ENCODE peak calls at places on chromosomes 5 and 9, in four cellular contexts. K is stomach, N is tibial nerve, B is PC-9. M is an unnamed sample.

GRCh38 chr5:76401801-76402250 is 1.3 kb upstream of the IQGAP2 start:
- DNase-seq in N (no peak), B (no peak), K (no peak), M (no peak)

GRCh38 chr5:164335837-164336236 is 830.4 kb downstream of the MAT2B start:
- DNase-seq in N (no peak), K (no peak), B (no peak), M (peak; percentile 77)

GRCh38 chr5:172541764-172542120 is 87.4 kb upstream of the SH3PXD2B start:
- DNase-seq in B (no peak), K (no peak), N (no peak), M (no peak)

GRCh38 chr5:172806897-172807672 is 27.0 kb upstream of the ERGIC1 start:
- DNase-seq in N (peak; percentile 86), B (peak; percentile 86), K (peak; percentile 93), M (peak; percentile 40)

GRCh38 chr9:81585191-81585763 is 104.1 kb downstream of the TLE1 start:
- DNase-seq in B (no peak), K (no peak), N (no peak), M (no peak)

GRCh38 chr9:91255327-91255726 is 106.4 kb downstream of the AUH start:
- DNase-seq in B (no peak), K (no peak), N (no peak), M (no peak)

GRCh38 chr9:33942471-33943083 is 106.1 kb downstream of the UBAP2 start:
- DNase-seq in K (no peak), N (no peak), B (no peak), M (peak; percentile 63)

GRCh38 chr5:93870649-93871048 is 129.2 kb upstream of the POU5F2 start:
- DNase-seq in K (no peak), B (no peak), N (no peak), M (no peak)

GRCh38 chr5:157538311-157538710 is 37.3 kb downstream of the ADAM19 start:
- DNase-seq in K (no peak), N (no peak), B (no peak), M (no peak)

GRCh38 chr9:101229606-101230005 is 155.2 kb downstream of the BAAT start:
- DNase-seq in N (no peak), K (no peak), B (no peak), M (no peak)

GRCh38 chr9:89410709-89411111 is 87.2 kb downstream of the SEMA4D start:
- DNase-seq in B (no peak), N (no peak), K (no peak), M (peak; percentile 61)

GRCh38 chr5:14915291-14915976 is 43.9 kb upstream of the ANKH start:
- DNase-seq in K (no peak), B (no peak), N (no peak), M (peak; percentile 20)

GRCh38 chr5:5351288-5352089 is 71.0 kb upstream of the ICE1 start:
- DNase-seq in N (no peak), B (peak; percentile 52), K (no peak), M (peak; percentile 34)

GRCh38 chr5:55865831-55866230 is 14.7 kb downstream of the IL31RA start:
- DNase-seq in K (no peak), N (no peak), B (no peak), M (peak; percentile 14)

GRCh38 chr5:129554134-129554904 is 94.2 kb downstream of the ADAMTS19 start:
- DNase-seq in B (no peak), N (no peak), K (no peak), M (peak; percentile 8)

GRCh38 chr9:88396836-88397577 is 8.8 kb downstream of the SPIN1 start:
- DNase-seq in K (no peak), B (no peak), N (no peak), M (no peak)

GRCh38 chr5:36641416-36641815 is 35.0 kb downstream of the SLC1A3 start:
- DNase-seq in B (no peak), K (no peak), N (no peak), M (no peak)

GRCh38 chr5:113693205-113693553 is 179.7 kb downstream of the YTHDC2 start:
- DNase-seq in B (no peak), N (no peak), K (no peak), M (no peak)

GRCh38 chr9:134208310-134208841 is 44.0 kb upstream of the RNU6ATAC start:
- DNase-seq in N (no peak), B (no peak), K (no peak), M (no peak)

GRCh38 chr5:165602529-165602928 is 2097.1 kb downstream of the MAT2B start:
- DNase-seq in N (no peak), K (no peak), B (no peak), M (no peak)

GRCh38 chr5:36202521-36202961 is 39.2 kb downstream of the NADK2 start:
- DNase-seq in K (no peak), B (no peak), N (no peak), M (peak; percentile 5)

GRCh38 chr5:78268361-78268760 is 26.1 kb downstream of the AP3B1 start:
- DNase-seq in B (no peak), K (no peak), N (no peak), M (no peak)

GRCh38 chr5:73921746-73922145 is 295.8 kb downstream of the ARHGEF28 start:
- DNase-seq in N (no peak), K (no peak), B (no peak), M (no peak)

GRCh38 chr5:150265984-150266383 is 23.6 kb downstream of the CAMK2A start:
- DNase-seq in N (no peak), B (no peak), K (no peak), M (no peak)

GRCh38 chr5:52661903-52662302 is 125.8 kb upstream of the ITGA1 start:
- DNase-seq in N (no peak), B (no peak), K (no peak), M (no peak)

GRCh38 chr5:24804221-24804681 is 159.5 kb upstream of the CDH10 start:
- DNase-seq in N (no peak), K (no peak), B (peak; percentile 61), M (no peak)

GRCh38 chr5:16552666-16553343 is 64.0 kb downstream of the RETREG1 start:
- DNase-seq in B (peak; percentile 87), N (peak; percentile 76), K (peak; percentile 88), M (peak; percentile 62)

GRCh38 chr5:39697891-39698290 is 273.1 kb upstream of the DAB2 start:
- DNase-seq in B (no peak), K (no peak), N (no peak), M (no peak)

GRCh38 chr5:17020586-17021362 is 84.7 kb upstream of the MYO10 start:
- DNase-seq in B (no peak), K (no peak), N (no peak), M (no peak)

GRCh38 chr5:132813599-132814440 is 718 bp downstream of the SOWAHA start:
- DNase-seq in K (peak; percentile 65), N (no peak), B (no peak), M (no peak)

GRCh38 chr5:88684136-88684500 is 198.9 kb downstream of the MEF2C start:
- DNase-seq in N (no peak), B (no peak), K (no peak), M (no peak)
- H3K27ac ChIP-seq in N (no peak overlapping the region), B (no peak overlapping the region), K (no peak overlapping the region), M (no peak overlapping the region)

GRCh38 chr5:142810081-142810480 is 39.9 kb downstream of the ARHGAP26 start:
- DNase-seq in N (no peak), B (no peak), K (no peak), M (no peak)
- H3K4me1 ChIP-seq in N (peaks cover 48% of the 10 kb centered on the region), B (peaks cover 11% of the 10 kb centered on the region), K (peaks cover 41% of the 10 kb centered on the region), M (no peaks in the 10 kb centered on the region)

GRCh38 chr9:128528445-128529160 is 23.8 kb upstream of the SPTAN1 start:
- DNase-seq in N (no peak), B (no peak), K (no peak), M (no peak)
- H3K36me3 ChIP-seq in N (peaks cover 56% of the 10 kb centered on the region), B (peaks cover 22% of the 10 kb centered on the region), K (peaks cover 99% of the 10 kb centered on the region), M (peaks cover 15% of the 10 kb centered on the region)

GRCh38 chr9:138057726-138058125 is 180.1 kb downstream of the CACNA1B start:
- DNase-seq in K (no peak), B (no peak), N (no peak), M (no peak)

GRCh38 chr9:138059196-138059595 is 181.6 kb downstream of the CACNA1B start:
- DNase-seq in K (no peak), B (no peak), N (no peak), M (no peak)

GRCh38 chr9:138060881-138061280 is 183.3 kb downstream of the CACNA1B start:
- DNase-seq in K (no peak), N (no peak), B (no peak), M (no peak)

GRCh38 chr9:138060365-138060764 is 182.8 kb downstream of the CACNA1B start:
- DNase-seq in N (no peak), B (no peak), K (no peak), M (no peak)

DNA sequence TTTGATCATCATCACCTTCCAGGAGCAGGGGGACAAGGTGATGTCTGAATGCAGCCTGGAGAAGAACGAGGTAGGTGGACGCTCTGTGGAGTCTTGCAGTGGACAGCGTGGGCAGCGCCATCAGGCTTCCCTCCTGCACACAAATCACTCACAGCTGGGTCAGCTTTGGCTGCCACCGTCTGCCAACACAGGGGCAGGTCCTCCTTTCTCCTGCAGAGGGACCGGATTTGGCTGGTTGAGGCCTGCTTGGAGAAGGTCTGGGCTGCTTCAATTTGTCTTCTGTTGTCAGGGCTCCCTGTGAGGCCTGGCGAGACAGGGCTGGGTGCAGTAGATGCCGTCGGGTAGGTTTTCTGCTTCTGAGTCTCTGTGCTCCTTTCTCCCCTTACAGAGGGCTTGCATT is 180.6 kb downstream of the CACNA1B start:
- DNase-seq in B (no peak), N (no peak), K (no peak), M (no peak)
- H3K27ac ChIP-seq in B (no peak overlapping the region), N (no peak overlapping the region), K (no peak overlapping the region), M (no peak overlapping the region)

DNA sequence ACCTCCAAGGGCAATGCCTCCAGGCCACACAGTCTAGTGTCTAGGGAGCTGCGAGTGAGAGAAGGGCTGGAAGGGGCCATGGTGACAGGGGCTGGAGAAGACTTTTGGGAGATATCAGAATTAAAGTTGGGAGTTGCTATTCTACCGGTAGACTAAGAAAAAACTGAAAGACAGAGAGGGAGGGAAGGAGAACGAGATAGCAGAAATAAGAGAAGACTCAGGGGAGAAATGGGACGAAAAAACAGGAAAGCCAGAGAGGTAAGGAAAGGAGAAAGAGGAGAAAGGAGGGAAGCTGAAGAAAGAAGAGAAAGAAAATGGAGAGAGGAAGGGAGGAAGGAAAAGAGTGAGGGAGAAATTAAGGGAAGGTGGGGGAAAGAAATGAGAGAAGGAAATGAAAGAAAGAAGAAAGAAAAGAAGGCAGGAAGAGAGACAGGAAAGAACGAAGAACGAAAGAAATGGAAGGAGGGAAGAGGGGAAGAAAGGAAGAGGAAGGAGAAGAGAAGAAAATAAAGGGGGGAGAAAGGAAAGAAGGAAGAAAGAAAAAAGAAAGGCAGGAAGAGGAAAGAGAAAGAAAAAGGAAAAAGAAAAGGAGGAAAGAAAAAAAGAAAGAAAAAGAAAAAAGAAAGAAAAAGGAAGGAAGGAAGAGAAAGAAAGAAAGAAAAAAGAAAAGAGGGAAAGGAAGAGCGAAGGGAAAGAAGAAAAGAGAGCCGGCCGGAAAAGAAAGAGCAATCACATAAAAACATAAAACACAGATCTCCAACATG is 1.2 kb downstream of the EBF1 start:
- DNase-seq in B (no peak), K (no peak), N (no peak), M (no peak)
- H3K4me1 ChIP-seq in B (no peaks in the 10 kb centered on the region), K (peaks cover 38% of the 10 kb centered on the region), N (no peaks in the 10 kb centered on the region), M (peaks cover 12% of the 10 kb centered on the region)

DNA sequence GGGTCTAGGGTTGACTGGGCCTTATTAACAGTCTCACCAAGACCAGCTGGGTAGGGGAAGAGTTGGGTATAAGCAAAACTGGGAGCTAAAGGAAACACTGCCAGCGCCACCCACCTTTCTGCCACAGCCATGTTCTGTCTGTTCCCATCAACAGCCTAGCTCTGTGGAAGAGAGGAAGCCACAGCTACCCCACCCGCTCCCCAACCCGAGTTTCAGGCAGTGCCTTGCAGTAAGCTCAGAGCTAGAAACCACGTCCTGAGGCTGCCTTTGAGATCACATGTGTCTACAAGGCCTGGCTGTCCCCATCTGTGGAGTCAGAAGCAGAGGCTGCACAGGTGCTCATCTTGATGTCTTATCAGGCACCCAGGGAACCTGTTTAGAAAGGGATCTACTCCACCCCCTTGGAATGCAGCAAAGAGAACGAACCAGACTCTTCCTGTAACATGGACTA is 15.3 kb downstream of the HNRNPH1 start:
- DNase-seq in B (no peak), N (no peak), K (no peak), M (no peak)
- H3K36me3 ChIP-seq in B (peaks cover 25% of the 10 kb centered on the region), N (peaks cover 11% of the 10 kb centered on the region), K (peaks cover 92% of the 10 kb centered on the region), M (peaks cover 31% of the 10 kb centered on the region)